ENCODE peak calls at places on chromosomes 16 and 17, in four cellular contexts. One of them, this sample, is unnamed.

GRCh38 chr16:18969050-18969854 is 14.5 kb upstream of the TMC7 start:
- DNase-seq in IMR-90: peak; percentile 49
- DNase-seq in heart right ventricle: peak; percentile 89
- DNase-seq in brain microvascular endothelial cell: peak; percentile 77
- DNase-seq in this sample: peak; percentile 85

GRCh38 chr17:1907818-1908698 is 78.3 kb downstream of the RPA1 start:
- DNase-seq in IMR-90: peak; percentile 21
- DNase-seq in brain microvascular endothelial cell: peak; percentile 7
- DNase-seq in heart right ventricle: no peak
- DNase-seq in this sample: no peak

GRCh38 chr17:47632991-47633390 is 16.7 kb upstream of the KPNB1 start:
- DNase-seq in brain microvascular endothelial cell: no peak
- DNase-seq in IMR-90: no peak
- DNase-seq in heart right ventricle: no peak
- DNase-seq in this sample: no peak

GRCh38 chr16:50293041-50293783 is 26.9 kb downstream of the ADCY7 start:
- DNase-seq in heart right ventricle: no peak
- DNase-seq in brain microvascular endothelial cell: no peak
- DNase-seq in IMR-90: no peak
- DNase-seq in this sample: no peak

GRCh38 chr16:4240624-4241023 is 1.3 kb downstream of the SRL start:
- DNase-seq in brain microvascular endothelial cell: no peak
- DNase-seq in IMR-90: no peak
- DNase-seq in heart right ventricle: peak; percentile 63
- DNase-seq in this sample: no peak

GRCh38 chr16:6573577-6573976 is 759.1 kb upstream of the RBFOX1 start:
- DNase-seq in heart right ventricle: no peak
- DNase-seq in brain microvascular endothelial cell: no peak
- DNase-seq in IMR-90: no peak
- DNase-seq in this sample: peak; percentile 24

GRCh38 chr16:17194190-17194780 is 276.5 kb downstream of the XYLT1 start:
- DNase-seq in brain microvascular endothelial cell: no peak
- DNase-seq in heart right ventricle: peak; percentile 6
- DNase-seq in IMR-90: peak; percentile 16
- DNase-seq in this sample: peak; percentile 58

GRCh38 chr17:8552582-8553320 is 77.8 kb downstream of the MYH10 start:
- DNase-seq in IMR-90: peak; percentile 64
- DNase-seq in heart right ventricle: no peak
- DNase-seq in brain microvascular endothelial cell: no peak
- DNase-seq in this sample: no peak

GRCh38 chr17:34622862-34623261 is 43.5 kb downstream of the TMEM132E start:
- DNase-seq in IMR-90: no peak
- DNase-seq in heart right ventricle: no peak
- DNase-seq in brain microvascular endothelial cell: no peak
- DNase-seq in this sample: no peak

GRCh38 chr16:15660203-15660601 is 10.2 kb downstream of the NDE1 start:
- DNase-seq in brain microvascular endothelial cell: no peak
- DNase-seq in IMR-90: no peak
- DNase-seq in heart right ventricle: no peak
- DNase-seq in this sample: no peak

GRCh38 chr16:19380316-19380715 is 37.4 kb upstream of the TMC5 start:
- DNase-seq in heart right ventricle: no peak
- DNase-seq in IMR-90: no peak
- DNase-seq in brain microvascular endothelial cell: no peak
- DNase-seq in this sample: no peak

GRCh38 chr17:81551458-81552243 is 502 bp downstream of the FAAP100 start:
- DNase-seq in heart right ventricle: no peak
- DNase-seq in brain microvascular endothelial cell: no peak
- DNase-seq in IMR-90: peak; percentile 16
- DNase-seq in this sample: no peak

GRCh38 chr16:1335996-1336395 is 2.6 kb downstream of the BAIAP3 start:
- DNase-seq in IMR-90: no peak
- DNase-seq in heart right ventricle: no peak
- DNase-seq in brain microvascular endothelial cell: no peak
- DNase-seq in this sample: peak; percentile 80

GRCh38 chr16:81937305-81938038 is 73.8 kb downstream of the SDR42E1 start:
- DNase-seq in IMR-90: no peak
- DNase-seq in heart right ventricle: no peak
- DNase-seq in brain microvascular endothelial cell: peak; percentile 50
- DNase-seq in this sample: no peak

GRCh38 chr17:8163978-8164814 is 1.4 kb upstream of the VAMP2 start:
- DNase-seq in heart right ventricle: peak; percentile 90
- DNase-seq in brain microvascular endothelial cell: no peak
- DNase-seq in IMR-90: peak; percentile 59
- DNase-seq in this sample: peak; percentile 77

GRCh38 chr17:30230596-30231125 is 4.8 kb downstream of the SLC6A4 start:
- DNase-seq in brain microvascular endothelial cell: no peak
- DNase-seq in heart right ventricle: no peak
- DNase-seq in IMR-90: peak; percentile 27
- DNase-seq in this sample: no peak

GRCh38 chr17:42112552-42113176 is at the start of gene DHX58:
- DNase-seq in heart right ventricle: peak; percentile 82
- DNase-seq in brain microvascular endothelial cell: peak; percentile 79
- DNase-seq in IMR-90: peak; percentile 80
- DNase-seq in this sample: peak; percentile 82

GRCh38 chr16:87854053-87854906 is 15.0 kb downstream of the SLC7A5 start:
- DNase-seq in IMR-90: no peak
- DNase-seq in brain microvascular endothelial cell: no peak
- DNase-seq in heart right ventricle: no peak
- DNase-seq in this sample: no peak

GRCh38 chr17:58232707-58233156 is 5.7 kb upstream of the LPO start:
- DNase-seq in brain microvascular endothelial cell: peak; percentile 95
- DNase-seq in IMR-90: peak; percentile 97
- DNase-seq in heart right ventricle: no peak
- DNase-seq in this sample: no peak

GRCh38 chr17:58779446-58779845 is 23.8 kb downstream of the PPM1E start:
- DNase-seq in IMR-90: no peak
- DNase-seq in heart right ventricle: no peak
- DNase-seq in brain microvascular endothelial cell: no peak
- DNase-seq in this sample: no peak

GRCh38 chr17:41530062-41531048 is 2.2 kb upstream of the KRT19 start:
- DNase-seq in IMR-90: peak; percentile 93
- DNase-seq in heart right ventricle: no peak
- DNase-seq in brain microvascular endothelial cell: peak; percentile 96
- DNase-seq in this sample: peak; percentile 78

GRCh38 chr16:50900391-50900942 is 158.6 kb downstream of the CYLD start:
- DNase-seq in IMR-90: no peak
- DNase-seq in heart right ventricle: no peak
- DNase-seq in brain microvascular endothelial cell: no peak
- DNase-seq in this sample: no peak

GRCh38 chr17:28252436-28252835 is 66.6 kb upstream of the TMEM97 start:
- DNase-seq in brain microvascular endothelial cell: peak; percentile 18
- DNase-seq in heart right ventricle: no peak
- DNase-seq in IMR-90: peak; percentile 62
- DNase-seq in this sample: no peak

GRCh38 chr17:72510454-72511016 is 389.7 kb downstream of the SOX9 start:
- DNase-seq in brain microvascular endothelial cell: no peak
- DNase-seq in IMR-90: peak; percentile 27
- DNase-seq in heart right ventricle: no peak
- DNase-seq in this sample: no peak

GRCh38 chr17:61352771-61353170 is 46.9 kb upstream of the TBX2 start:
- DNase-seq in heart right ventricle: no peak
- DNase-seq in IMR-90: no peak
- DNase-seq in brain microvascular endothelial cell: no peak
- DNase-seq in this sample: no peak

GRCh38 chr17:41278176-41278955 is 2.9 kb downstream of the KRTAP9-7 start:
- DNase-seq in brain microvascular endothelial cell: no peak
- DNase-seq in heart right ventricle: no peak
- DNase-seq in IMR-90: no peak
- DNase-seq in this sample: no peak

DNA sequence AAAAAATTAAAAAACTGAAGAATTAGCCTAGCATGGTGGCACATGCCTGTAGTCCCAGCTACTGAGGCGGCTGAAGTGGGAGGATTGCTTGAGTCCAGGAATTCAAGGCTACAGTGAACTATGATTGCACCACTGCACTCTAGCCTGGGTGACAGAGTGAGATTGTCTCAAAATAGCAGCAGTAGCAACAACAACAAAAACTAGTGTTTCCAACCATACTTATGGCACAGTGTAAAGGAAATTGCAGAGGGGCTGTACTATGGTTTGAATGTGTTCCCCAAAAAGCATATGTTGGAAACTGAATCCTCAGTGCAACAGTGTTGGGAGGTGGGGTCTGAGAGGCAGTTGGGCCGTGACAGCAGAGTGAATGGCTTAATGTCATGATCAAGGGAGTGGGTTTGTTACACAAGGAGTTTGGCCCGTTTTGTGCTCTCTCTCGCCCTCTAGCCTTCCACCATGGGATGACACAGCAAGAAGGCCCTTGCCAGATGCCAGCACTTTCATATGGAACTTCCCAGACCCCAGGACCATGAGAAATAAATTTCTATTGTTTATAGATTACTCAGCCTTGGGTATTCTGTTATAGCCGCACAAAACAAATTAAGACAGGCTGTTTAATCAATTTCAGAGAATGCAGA is 70.0 kb downstream of the PGS1 start:
- DNase-seq in IMR-90: no peak
- DNase-seq in brain microvascular endothelial cell: no peak
- DNase-seq in heart right ventricle: no peak
- DNase-seq in this sample: no peak
- TF ChIP-seq CTCF in IMR-90: no peak
- TF ChIP-seq CTCF in brain microvascular endothelial cell: peak; percentile 42
- TF ChIP-seq CTCF in heart right ventricle: no peak
- TF ChIP-seq CTCF in this sample: no peak

DNA sequence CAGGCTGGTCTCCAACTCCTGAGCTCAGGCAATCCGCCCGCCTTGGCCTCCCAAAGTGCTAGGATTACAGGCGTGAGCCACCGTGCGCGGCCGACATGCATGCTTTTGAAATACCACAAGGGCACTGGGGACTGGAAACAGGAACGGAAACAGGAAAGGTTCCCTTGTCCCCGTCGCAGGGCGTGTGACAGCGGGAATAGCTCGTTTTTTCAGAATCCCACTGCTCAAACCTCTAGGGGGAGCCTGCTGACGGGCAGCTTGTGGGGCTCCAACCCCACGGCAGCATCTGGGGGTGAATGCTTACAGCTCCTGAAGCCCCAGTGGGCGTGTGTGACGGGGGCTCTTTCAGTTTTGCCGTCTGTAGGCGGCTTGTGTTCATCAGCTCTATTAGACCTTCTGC is 18.8 kb upstream of the ASGR2 start:
- DNase-seq in brain microvascular endothelial cell: no peak
- DNase-seq in heart right ventricle: peak; percentile 38
- DNase-seq in IMR-90: no peak
- DNase-seq in this sample: peak; percentile 37
- TF ChIP-seq CTCF in brain microvascular endothelial cell: peak; percentile 69
- TF ChIP-seq CTCF in heart right ventricle: no peak
- TF ChIP-seq CTCF in IMR-90: peak; percentile 11
- TF ChIP-seq CTCF in this sample: no peak

GRCh38 chr16:72990571-72990970 is 57.4 kb downstream of the ZFHX3 start:
- DNase-seq in IMR-90: no peak
- DNase-seq in brain microvascular endothelial cell: no peak
- DNase-seq in heart right ventricle: no peak
- DNase-seq in this sample: no peak
- TF ChIP-seq CTCF in IMR-90: no peak
- TF ChIP-seq CTCF in brain microvascular endothelial cell: no peak
- TF ChIP-seq CTCF in heart right ventricle: no peak
- TF ChIP-seq CTCF in this sample: no peak

GRCh38 chr16:26569793-26570192 is 496.9 kb upstream of the C16orf82 start:
- DNase-seq in IMR-90: no peak
- DNase-seq in brain microvascular endothelial cell: no peak
- DNase-seq in heart right ventricle: peak; percentile 5
- DNase-seq in this sample: peak; percentile 50
- TF ChIP-seq CTCF in IMR-90: no peak
- TF ChIP-seq CTCF in brain microvascular endothelial cell: no peak
- TF ChIP-seq CTCF in heart right ventricle: no peak
- TF ChIP-seq CTCF in this sample: peak; percentile 31

GRCh38 chr17:39820541-39820940 is 43.6 kb downstream of the IKZF3 start:
- DNase-seq in heart right ventricle: no peak
- DNase-seq in brain microvascular endothelial cell: no peak
- DNase-seq in IMR-90: no peak
- DNase-seq in this sample: no peak
- TF ChIP-seq CTCF in heart right ventricle: no peak
- TF ChIP-seq CTCF in brain microvascular endothelial cell: no peak
- TF ChIP-seq CTCF in IMR-90: no peak
- TF ChIP-seq CTCF in this sample: no peak

DNA sequence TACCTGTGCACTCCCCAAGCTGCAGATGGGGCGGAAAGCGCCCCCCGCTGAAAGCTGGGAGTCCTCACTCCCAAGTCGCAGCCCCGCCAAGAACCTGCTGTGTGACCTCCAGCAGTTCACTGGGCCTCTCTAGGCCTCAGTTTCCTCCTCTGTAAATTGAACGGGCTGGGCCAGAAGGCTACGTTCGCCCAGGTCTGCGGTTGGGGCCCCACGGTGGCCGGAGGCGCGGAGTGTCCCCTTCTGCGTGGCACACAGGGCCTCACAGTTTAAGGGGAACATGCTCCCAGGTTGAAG is 628 bp downstream of the GALK1 start:
- DNase-seq in IMR-90: no peak
- DNase-seq in heart right ventricle: peak; percentile 5
- DNase-seq in brain microvascular endothelial cell: no peak
- DNase-seq in this sample: no peak
- TF ChIP-seq CTCF in IMR-90: no peak
- TF ChIP-seq CTCF in heart right ventricle: no peak
- TF ChIP-seq CTCF in brain microvascular endothelial cell: no peak
- TF ChIP-seq CTCF in this sample: no peak

GRCh38 chr17:79444226-79444625 is 166.6 kb downstream of the RBFOX3 start:
- DNase-seq in IMR-90: no peak
- DNase-seq in brain microvascular endothelial cell: no peak
- DNase-seq in heart right ventricle: no peak
- DNase-seq in this sample: no peak

GRCh38 chr17:79441607-79442006 is 169.2 kb downstream of the RBFOX3 start:
- DNase-seq in brain microvascular endothelial cell: no peak
- DNase-seq in heart right ventricle: no peak
- DNase-seq in IMR-90: no peak
- DNase-seq in this sample: no peak

GRCh38 chr17:79451167-79451566 is 159.7 kb downstream of the RBFOX3 start:
- DNase-seq in IMR-90: no peak
- DNase-seq in brain microvascular endothelial cell: no peak
- DNase-seq in heart right ventricle: no peak
- DNase-seq in this sample: no peak

GRCh38 chr17:79443026-79443425 is 167.8 kb downstream of the RBFOX3 start:
- DNase-seq in heart right ventricle: no peak
- DNase-seq in brain microvascular endothelial cell: no peak
- DNase-seq in IMR-90: no peak
- DNase-seq in this sample: no peak

DNA sequence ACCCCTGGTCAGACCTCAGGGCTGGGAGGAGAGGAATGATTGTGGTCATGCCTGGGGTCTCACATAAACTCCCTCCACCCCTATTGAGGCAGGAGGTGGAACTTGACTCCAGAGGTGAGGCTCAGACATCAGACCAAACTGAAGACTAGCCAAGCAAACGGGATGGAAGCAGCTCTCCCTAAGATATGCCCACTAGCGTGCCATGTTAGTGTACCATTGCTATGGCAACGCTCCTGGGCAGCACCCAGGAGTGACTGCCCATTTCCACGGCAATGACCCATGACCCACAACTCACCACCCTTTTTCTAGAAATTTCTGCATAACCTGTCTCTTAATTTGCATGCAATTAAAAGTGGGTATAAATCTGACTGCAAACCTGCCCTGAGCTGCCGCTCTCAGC is 164.5 kb downstream of the RBFOX3 start:
- DNase-seq in heart right ventricle: no peak
- DNase-seq in IMR-90: no peak
- DNase-seq in brain microvascular endothelial cell: no peak
- DNase-seq in this sample: no peak
- TF ChIP-seq CTCF in heart right ventricle: no peak
- TF ChIP-seq CTCF in IMR-90: no peak
- TF ChIP-seq CTCF in brain microvascular endothelial cell: no peak
- TF ChIP-seq CTCF in this sample: no peak